ENCODE peak calls at places on chromosomes 1 and 21, in four cellular contexts. Z is HepG2, E is K562, F is GM12878. B is an unnamed sample.

GRCh38 chr1:228867093-228867950 is 132.0 kb downstream of the RHOU start:
- DNase-seq in Z (no peak), F (no peak), E (no peak), B (no peak)

GRCh38 chr1:206847337-206847834 is 18.0 kb upstream of the IL20 start:
- DNase-seq in E (peak; percentile 73), Z (no peak), F (no peak), B (no peak)

GRCh38 chr21:46099476-46099875 is 1.6 kb downstream of the COL6A2 start:
- DNase-seq in Z (peak; percentile 15), E (no peak), F (no peak), B (peak; percentile 51)

GRCh38 chr1:58732087-58732486 is 32.2 kb upstream of the MYSM1 start:
- DNase-seq in E (no peak), Z (no peak), F (no peak), B (no peak)

GRCh38 chr1:111436726-111437125 is 9.2 kb upstream of the OVGP1 start:
- DNase-seq in E (no peak), Z (no peak), F (no peak), B (no peak)

GRCh38 chr1:112064344-112064743 is 74.9 kb upstream of the KCND3 start:
- DNase-seq in Z (no peak), E (no peak), F (peak; percentile 31), B (no peak)

GRCh38 chr1:184145083-184145482 is 93.6 kb downstream of the TSEN15 start:
- DNase-seq in Z (no peak), F (no peak), E (no peak), B (no peak)

GRCh38 chr1:24914226-24915069 is 15.6 kb downstream of the RUNX3 start:
- DNase-seq in E (no peak), F (no peak), Z (peak; percentile 53), B (no peak)

GRCh38 chr1:185926562-185926961 is 192.4 kb downstream of the HMCN1 start:
- DNase-seq in Z (no peak), F (no peak), E (no peak), B (no peak)

GRCh38 chr1:164823486-164824279 is 264.7 kb downstream of the PBX1 start:
- DNase-seq in E (no peak), Z (no peak), F (no peak), B (no peak)

GRCh38 chr1:32215629-32216505 is 6.3 kb downstream of the TMEM234 start:
- DNase-seq in E (peak; percentile 76), F (no peak), Z (peak; percentile 61), B (peak; percentile 78)

GRCh38 chr1:147622731-147623130 is 47.6 kb downstream of the ACP6 start:
- DNase-seq in Z (no peak), F (no peak), E (no peak), B (no peak)

GRCh38 chr1:93093332-93094006 is 14.4 kb downstream of the MTF2 start:
- DNase-seq in F (no peak), E (no peak), Z (no peak), B (no peak)

GRCh38 chr1:94819945-94820746 is at the start of gene SLC44A3:
- DNase-seq in F (no peak), Z (peak; percentile 26), E (no peak), B (peak; percentile 69)

GRCh38 chr1:93666613-93667384 is 14.8 kb downstream of the BCAR3 start:
- DNase-seq in F (no peak), E (no peak), Z (no peak), B (peak; percentile 41)

GRCh38 chr1:212218911-212219310 is 66.3 kb upstream of the PPP2R5A start:
- DNase-seq in F (peak; percentile 48), E (no peak), Z (no peak), B (no peak)

GRCh38 chr1:24276791-24277190 is 42.4 kb upstream of the GRHL3 start:
- DNase-seq in Z (peak; percentile 19), E (no peak), F (no peak), B (no peak)

GRCh38 chr1:234683856-234684632 is 74.1 kb upstream of the IRF2BP2 start:
- DNase-seq in F (no peak), E (no peak), Z (peak; percentile 97), B (no peak)

GRCh38 chr1:30878016-30878415 is 30.5 kb downstream of the SDC3 start:
- DNase-seq in F (no peak), E (no peak), Z (no peak), B (no peak)

GRCh38 chr1:53145942-53146708 is 3.7 kb upstream of the SLC1A7 start:
- DNase-seq in F (no peak), E (peak; percentile 61), Z (peak; percentile 85), B (no peak)

GRCh38 chr1:103180660-103181059 is 72.3 kb upstream of the COL11A1 start:
- DNase-seq in E (no peak), Z (no peak), F (no peak), B (no peak)

GRCh38 chr1:154760469-154760933 is 109.6 kb downstream of the KCNN3 start:
- DNase-seq in E (peak; percentile 83), F (no peak), Z (peak; percentile 17), B (peak; percentile 87)

GRCh38 chr1:85708826-85709222 is 591 bp upstream of the ZNHIT6 start:
- DNase-seq in F (no peak), E (peak; percentile 46), Z (peak; percentile 27), B (no peak)

GRCh38 chr1:29820401-29820800 is 584.1 kb downstream of the PTPRU start:
- DNase-seq in F (no peak), E (no peak), Z (no peak), B (no peak)

GRCh38 chr1:27887215-27888035 is 15.1 kb downstream of the THEMIS2 start:
- DNase-seq in E (no peak), F (peak; percentile 82), Z (no peak), B (no peak)

GRCh38 chr1:183195146-183195571 is 9.1 kb downstream of the LAMC2 start:
- DNase-seq in Z (no peak), E (no peak), F (no peak), B (no peak)

GRCh38 chr1:29282135-29282923 is 46.0 kb downstream of the PTPRU start:
- DNase-seq in Z (no peak), F (no peak), E (no peak), B (no peak)

GRCh38 chr1:229156819-229157218 is 114.1 kb upstream of the RAB4A start:
- DNase-seq in E (no peak), Z (peak; percentile 58), F (no peak), B (peak; percentile 18)

GRCh38 chr1:192824511-192824910 is 15.7 kb downstream of the RGS2 start:
- DNase-seq in F (no peak), Z (no peak), E (no peak), B (no peak)

GRCh38 chr1:63112155-63112914 is 210.0 kb upstream of the FOXD3 start:
- DNase-seq in Z (no peak), F (no peak), E (no peak), B (no peak)

GRCh38 chr21:25638634-25639166 is 358 bp upstream of the JAM2 start:
- DNase-seq in E (no peak), F (peak; percentile 17), Z (no peak), B (no peak)

GRCh38 chr1:22203335-22203734 is 60.4 kb upstream of the WNT4 start:
- DNase-seq in F (no peak), E (no peak), Z (no peak), B (no peak)

GRCh38 chr1:15985611-15986272 is 9.8 kb upstream of the ZBTB17 start:
- DNase-seq in Z (peak; percentile 24), F (no peak), E (no peak), B (no peak)

GRCh38 chr1:15975805-15976680 is at the start of gene ZBTB17:
- DNase-seq in Z (peak; percentile 85), E (peak; percentile 98), F (peak; percentile 79), B (peak; percentile 96)

GRCh38 chr1:15983275-15983674 is 7.4 kb upstream of the ZBTB17 start:
- DNase-seq in Z (no peak), F (no peak), E (no peak), B (no peak)

GRCh38 chr1:15981679-15982078 is 5.8 kb upstream of the ZBTB17 start:
- DNase-seq in F (no peak), E (no peak), Z (no peak), B (no peak)
- TF ChIP-seq MAX in F (no peak), E (no peak), Z (no peak), B (no peak)

GRCh38 chr1:36463773-36464604 is at the start of gene MRPS15:
- DNase-seq in E (peak; percentile 97), F (peak; percentile 82), Z (peak; percentile 90), B (peak; percentile 93)

GRCh38 chr1:36465731-36466369 is 1.7 kb upstream of the MRPS15 start:
- DNase-seq in E (no peak), Z (no peak), F (no peak), B (no peak)

GRCh38 chr1:36463404-36463772 is 796 bp downstream of the MRPS15 start:
- DNase-seq in Z (no peak), E (peak; percentile 54), F (no peak), B (no peak)

GRCh38 chr1:36466370-36467026 is 2.3 kb upstream of the MRPS15 start:
- DNase-seq in E (no peak), F (no peak), Z (no peak), B (no peak)

GRCh38 chr1:36464605-36465393 is 615 bp upstream of the MRPS15 start:
- DNase-seq in Z (no peak), E (no peak), F (no peak), B (peak; percentile 29)
- TF ChIP-seq CREM in Z (no peak), E (no peak), F (no peak), B (no peak)

GRCh38 chr1:213337025-213337678 is 286.1 kb downstream of the RPS6KC1 start:
- DNase-seq in E (no peak), Z (no peak), F (no peak), B (no peak)
- TF ChIP-seq SP1 in E (no peak), Z (no peak), F (no peak), B (no peak)

GRCh38 chr1:171179323-171180227 is 5.5 kb upstream of the FMO2 start:
- DNase-seq in E (no peak), F (no peak), Z (no peak), B (no peak)
- TF ChIP-seq MAX in E (no peak), F (no peak), Z (no peak), B (no peak)

GRCh38 chr21:43362306-43362927 is 64.5 kb downstream of the SIK1 start:
- DNase-seq in F (no peak), E (no peak), Z (no peak), B (peak; percentile 47)
- TF ChIP-seq CREM in F (no peak), E (no peak), Z (no peak), B (no peak)

GRCh38 chr1:225321784-225322183 is 106.1 kb downstream of the LBR start:
- DNase-seq in E (no peak), F (no peak), Z (no peak), B (no peak)

GRCh38 chr1:225319951-225320350 is 107.9 kb downstream of the LBR start:
- DNase-seq in F (no peak), Z (no peak), E (no peak), B (no peak)

GRCh38 chr1:225318706-225319575 is 108.9 kb downstream of the LBR start:
- DNase-seq in Z (peak; percentile 54), E (peak; percentile 21), F (peak; percentile 2), B (no peak)
- TF ChIP-seq SP1 in Z (no peak), E (no peak), F (no peak), B (no peak)

GRCh38 chr1:202189919-202190715 is 3.5 kb upstream of the LGR6 start:
- DNase-seq in E (no peak), Z (peak; percentile 72), F (no peak), B (peak; percentile 42)
- TF ChIP-seq MAX in E (peak; percentile 39), Z (peak; percentile 75), F (no peak), B (no peak)

GRCh38 chr1:75342799-75343198 is 208.6 kb downstream of the LHX8 start:
- DNase-seq in Z (no peak), E (no peak), F (no peak), B (no peak)

GRCh38 chr1:75334876-75335275 is 200.7 kb downstream of the LHX8 start:
- DNase-seq in Z (no peak), E (no peak), F (no peak), B (no peak)

GRCh38 chr1:75341537-75341936 is 207.3 kb downstream of the LHX8 start:
- DNase-seq in Z (no peak), E (no peak), F (peak; percentile 13), B (no peak)

GRCh38 chr1:75338974-75339483 is 204.8 kb downstream of the LHX8 start:
- DNase-seq in E (no peak), F (peak; percentile 54), Z (no peak), B (no peak)
- TF ChIP-seq CREM in E (no peak), F (peak; percentile 53), Z (no peak), B (no peak)